ENCODE peak calls at places on chromosomes 3 and 15, in nine cellular contexts. L is upper lobe of left lung, A is thyroid gland, Q is lower leg skin, S is H54, T is K562, U is uterus, J is IMR-90, Y is gastrocnemius medialis. D is an unnamed sample.

GRCh38 chr3:175606650-175607318 is 747.6 kb downstream of the NAALADL2 start:
- DNase-seq in J (peak; percentile 20), U (no peak), T (no peak), L (no peak), Q (no peak), Y (no peak), A (no peak), S (no peak), D (no peak)

GRCh38 chr15:91122296-91122695 is 22.2 kb downstream of the SV2B start:
- DNase-seq in Q (no peak), S (no peak), U (no peak), A (no peak), Y (no peak), T (no peak), J (no peak), L (no peak), D (no peak)

GRCh38 chr3:63961891-63962290 is 49.7 kb upstream of the SCAANT1 start:
- DNase-seq in Q (no peak), S (no peak), Y (no peak), L (no peak), T (peak; percentile 24), U (no peak), J (peak; percentile 68), A (no peak), D (no peak)

GRCh38 chr3:81419196-81419595 is 342.2 kb downstream of the GBE1 start:
- DNase-seq in A (no peak), S (no peak), T (peak; percentile 2), U (no peak), L (no peak), Y (no peak), J (peak; percentile 22), Q (no peak), D (no peak)

GRCh38 chr15:75198560-75199346 is 2.9 kb upstream of the C15orf39 start:
- DNase-seq in Q (no peak), A (peak; percentile 48), U (no peak), T (peak; percentile 64), S (peak; percentile 68), Y (no peak), J (peak; percentile 49), L (no peak), D (no peak)

GRCh38 chr3:13242364-13242737 is 169.1 kb upstream of the IQSEC1 start:
- DNase-seq in Q (no peak), J (no peak), U (no peak), Y (no peak), T (no peak), L (no peak), A (no peak), S (no peak), D (no peak)

GRCh38 chr15:73802336-73803105 is 49.4 kb upstream of the INSYN1 start:
- DNase-seq in S (no peak), U (no peak), Q (no peak), J (no peak), A (peak; percentile 78), Y (peak; percentile 83), T (no peak), L (no peak), D (no peak)

GRCh38 chr15:74988007-74988800 is 7.2 kb upstream of the SCAMP5 start:
- DNase-seq in T (peak; percentile 64), Y (no peak), Q (no peak), L (peak; percentile 43), A (peak; percentile 55), J (peak; percentile 7), S (no peak), U (no peak), D (peak; percentile 31)

GRCh38 chr15:64459382-64459781 is 996 bp upstream of the ZNF609 start:
- DNase-seq in U (no peak), Q (no peak), S (no peak), Y (no peak), A (no peak), J (no peak), L (no peak), T (no peak), D (no peak)

GRCh38 chr15:64461577-64462162 is 1.3 kb downstream of the ZNF609 start:
- DNase-seq in A (peak; percentile 20), U (no peak), J (peak; percentile 27), L (peak; percentile 31), T (peak; percentile 93), Y (no peak), Q (no peak), S (peak; percentile 15), D (peak; percentile 28)

GRCh38 chr15:64462492-64462891 is 2.1 kb downstream of the ZNF609 start:
- DNase-seq in U (no peak), A (no peak), Y (no peak), Q (no peak), T (no peak), S (no peak), J (no peak), L (no peak), D (no peak)

GRCh38 chr15:64460206-64460736 is at the start of gene ZNF609:
- DNase-seq in J (peak; percentile 94), L (peak; percentile 94), U (peak; percentile 94), T (peak; percentile 95), S (peak; percentile 68), Y (peak; percentile 91), A (peak; percentile 96), Q (peak; percentile 91), D (peak; percentile 91)

DNA sequence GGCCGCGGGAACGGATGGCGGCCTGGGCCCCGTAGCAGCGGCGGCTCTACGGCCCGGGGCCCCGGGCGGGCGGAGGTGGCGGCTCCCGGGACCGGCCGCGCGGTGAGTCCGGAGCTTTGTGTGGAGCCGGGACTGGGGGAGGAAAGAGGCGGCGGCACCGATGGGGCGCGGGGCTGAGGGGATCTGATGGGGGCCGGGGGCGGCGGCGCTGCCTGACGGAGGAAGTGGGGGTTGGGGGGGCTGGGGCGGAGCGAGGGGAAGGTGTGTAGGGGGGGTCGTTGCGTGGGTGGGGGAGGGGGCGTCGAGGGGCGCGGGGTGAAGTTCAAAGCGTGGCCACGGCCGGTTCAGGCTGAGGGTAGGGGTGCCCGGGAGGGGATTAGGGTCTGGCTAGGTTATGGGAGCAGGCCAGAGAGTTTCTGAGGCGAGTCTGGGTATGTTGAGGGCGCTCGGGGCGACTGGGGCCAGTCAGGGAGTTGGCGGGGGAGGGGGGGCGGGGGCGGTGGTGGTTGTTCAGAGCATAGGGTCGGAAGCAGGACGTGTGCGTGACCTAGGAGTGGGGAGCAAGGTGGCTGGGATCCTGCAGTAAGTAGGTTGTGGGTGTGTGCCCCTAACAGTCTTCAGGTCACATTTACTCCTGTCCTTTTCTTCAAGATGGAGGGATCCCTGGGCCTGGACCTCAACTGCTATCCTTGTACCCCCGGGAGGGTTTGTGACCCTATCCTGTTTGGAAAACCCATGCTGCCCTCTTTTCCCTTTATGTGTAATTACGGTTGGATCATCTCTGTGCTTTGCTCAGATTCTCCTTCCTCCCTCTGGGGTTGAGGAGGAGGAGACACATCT is 579 bp downstream of the ZNF609 start:
- DNase-seq in L (peak; percentile 29), Y (peak; percentile 21), Q (peak; percentile 48), U (peak; percentile 54), A (peak; percentile 27), S (no peak), J (peak; percentile 81), T (peak; percentile 66), D (peak; percentile 59)
- TF ChIP-seq POLR2A in L (no peak), Y (peak; percentile 25), Q (no peak), U (peak; percentile 58), A (peak; percentile 55), S (no peak), J (no peak), T (no peak), D (peak; percentile 48)

GRCh38 chr3:37967252-37967881 is 23.2 kb upstream of the VILL start:
- DNase-seq in T (peak; percentile 81), J (peak; percentile 65), L (peak; percentile 67), A (peak; percentile 68), S (peak; percentile 62), Q (no peak), U (peak; percentile 65), Y (peak; percentile 35), D (peak; percentile 72)

GRCh38 chr3:37963635-37964034 is 27.0 kb upstream of the VILL start:
- DNase-seq in A (no peak), U (no peak), S (no peak), Q (no peak), T (no peak), L (no peak), Y (no peak), J (no peak), D (no peak)

GRCh38 chr3:37962906-37963486 is 27.6 kb upstream of the VILL start:
- DNase-seq in U (no peak), Y (no peak), J (no peak), T (no peak), S (no peak), L (no peak), A (no peak), Q (no peak), D (no peak)

GRCh38 chr3:37961622-37962455 is 28.7 kb upstream of the VILL start:
- DNase-seq in Q (no peak), S (no peak), J (no peak), Y (no peak), U (no peak), T (no peak), A (no peak), L (no peak), D (no peak)

DNA sequence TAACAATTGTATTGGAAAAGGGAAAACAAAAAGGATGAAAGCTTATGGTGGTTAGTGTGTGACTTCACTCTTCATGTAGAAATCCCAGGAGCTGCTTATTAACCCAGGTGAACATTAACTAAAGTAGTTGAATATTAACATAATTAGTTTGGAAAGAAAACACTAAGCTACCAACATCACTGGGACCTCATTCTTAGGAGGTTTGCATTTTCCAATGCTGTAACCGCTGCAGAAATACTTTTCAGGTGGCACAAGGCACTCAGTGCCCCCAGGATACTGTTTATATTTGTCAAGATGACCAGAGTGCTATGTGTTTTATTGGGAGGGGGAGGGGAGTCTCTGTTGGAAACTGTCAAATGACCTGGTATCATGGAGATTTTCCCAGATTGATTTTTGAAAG is 25.9 kb upstream of the VILL start:
- DNase-seq in S (no peak), Y (no peak), Q (no peak), A (no peak), J (no peak), L (no peak), T (no peak), U (no peak), D (no peak)
- TF ChIP-seq POLR2A in S (no peak), Y (no peak), Q (no peak), A (no peak), J (no peak), L (no peak), T (no peak), U (no peak), D (no peak)

DNA sequence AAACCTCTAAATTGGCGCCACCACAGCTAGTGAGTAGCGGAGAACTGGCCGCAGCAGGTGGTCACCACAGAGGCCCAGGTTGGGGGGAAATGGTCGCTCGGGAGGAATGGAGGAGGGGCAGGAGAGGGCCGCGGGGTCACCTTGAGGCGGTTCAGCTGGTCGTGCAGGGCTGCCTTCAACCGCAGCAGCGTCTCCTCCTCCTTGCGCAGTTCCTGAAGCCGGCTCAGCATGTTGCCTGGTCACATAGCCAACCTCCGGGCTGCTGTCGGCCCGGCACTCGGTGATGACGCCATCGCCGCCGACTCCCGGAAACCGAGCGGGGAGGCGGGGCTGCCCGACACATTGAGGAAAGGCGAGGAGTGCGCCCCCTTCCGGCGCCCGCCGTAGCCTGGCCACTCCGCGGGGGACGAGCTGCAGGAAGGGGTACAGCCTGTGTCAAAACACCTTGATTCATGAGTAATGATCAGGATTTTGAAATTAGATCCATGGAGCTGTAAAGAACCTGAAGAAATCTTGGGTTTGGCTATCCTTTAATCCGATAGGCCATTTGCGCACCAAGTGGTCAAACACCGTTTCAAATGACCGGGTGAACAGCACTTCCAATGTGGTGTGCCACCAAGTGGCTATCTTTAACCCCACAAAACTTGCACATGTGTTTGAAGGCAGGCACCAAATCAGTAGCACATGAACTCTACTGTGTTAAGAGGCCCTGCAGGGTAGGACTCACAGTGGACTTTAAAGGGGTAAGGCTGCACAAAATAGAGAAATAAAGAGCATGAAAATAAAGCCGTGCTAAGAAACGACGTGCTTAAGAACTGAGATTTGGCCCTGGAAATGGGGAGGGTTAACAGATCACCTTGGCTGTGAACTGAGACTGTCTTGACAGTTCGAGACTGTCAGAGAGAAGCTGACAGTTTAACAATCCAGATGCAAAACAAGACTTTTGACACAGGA is at the start of gene SNAPC5:
- DNase-seq in J (peak; percentile 91), S (peak; percentile 61), Y (peak; percentile 95), L (peak; percentile 98), T (peak; percentile 90), Q (peak; percentile 95), A (peak; percentile 98), U (peak; percentile 94), D (peak; percentile 96)
- TF ChIP-seq POLR2A in J (peak; percentile 71), S (peak; percentile 74), Y (peak; percentile 75), L (no peak), T (peak; percentile 87), Q (no peak), A (peak; percentile 77), U (peak; percentile 50), D (peak; percentile 60)

GRCh38 chr3:185825379-185825638 is 467 bp upstream of the IGF2BP2 start:
- DNase-seq in U (no peak), S (no peak), A (no peak), Q (no peak), L (no peak), Y (no peak), J (no peak), T (no peak), D (no peak)

GRCh38 chr3:185824051-185824466 is 783 bp downstream of the IGF2BP2 start:
- DNase-seq in Y (no peak), U (peak; percentile 27), S (peak; percentile 34), T (peak; percentile 36), Q (no peak), L (no peak), A (peak; percentile 19), J (no peak), D (no peak)

GRCh38 chr3:185823280-185824044 is 1.4 kb downstream of the IGF2BP2 start:
- DNase-seq in Q (peak; percentile 20), U (peak; percentile 36), L (peak; percentile 59), S (peak; percentile 34), T (peak; percentile 64), J (peak; percentile 41), A (peak; percentile 54), Y (no peak), D (peak; percentile 35)

GRCh38 chr3:185825639-185826481 is 1.0 kb upstream of the IGF2BP2 start:
- DNase-seq in Y (no peak), U (peak; percentile 26), T (peak; percentile 58), J (peak; percentile 44), L (peak; percentile 59), S (peak; percentile 68), Q (peak; percentile 21), A (peak; percentile 67), D (peak; percentile 28)

DNA sequence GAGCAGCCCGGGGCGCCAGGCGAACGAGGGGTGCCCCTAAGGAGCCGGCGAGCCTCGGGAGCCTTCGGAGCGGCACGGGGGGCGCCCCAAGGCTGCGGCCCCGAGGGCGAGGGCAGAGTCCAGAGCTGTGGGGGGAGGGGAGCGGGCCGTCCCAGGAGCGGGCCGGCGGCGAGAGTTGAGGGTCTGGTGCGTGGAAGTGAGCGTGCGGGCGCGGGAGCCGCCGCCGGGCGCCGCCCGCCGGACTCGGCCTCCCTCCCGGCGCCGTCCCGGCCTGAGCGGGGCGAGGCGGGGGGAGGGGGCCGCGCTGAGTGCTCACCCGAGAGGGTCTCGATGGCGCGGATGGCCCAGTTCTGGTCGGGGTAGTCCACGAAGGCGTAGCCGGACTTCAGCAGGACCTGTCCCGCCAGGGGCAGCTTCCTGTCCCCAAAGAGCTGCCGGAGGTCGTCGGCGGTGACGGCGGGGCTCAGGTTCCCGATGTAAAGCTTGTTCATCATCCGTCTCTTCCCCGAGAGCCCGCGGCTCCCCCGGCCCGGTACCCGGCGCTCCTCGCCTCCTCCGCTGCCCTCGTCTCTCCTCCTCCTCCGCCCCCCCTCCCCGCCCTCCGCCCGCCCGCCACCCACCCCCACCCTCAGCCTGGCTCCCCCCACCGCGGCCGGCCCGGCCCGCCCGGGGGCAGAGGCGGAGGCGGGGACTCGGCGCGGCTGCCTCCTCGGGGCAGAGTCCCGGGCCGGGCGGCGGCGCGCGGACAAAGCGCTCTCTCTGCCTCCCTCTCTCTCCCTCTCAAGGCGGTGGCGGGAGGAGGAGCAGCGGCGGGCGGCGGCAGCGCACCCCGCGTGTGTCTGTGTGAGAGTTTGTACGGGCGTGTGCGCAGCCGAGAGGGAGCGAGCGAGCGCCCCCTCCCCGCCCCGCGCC is at the start of gene IGF2BP2:
- DNase-seq in Y (no peak), J (peak; percentile 80), Q (peak; percentile 45), L (peak; percentile 83), T (peak; percentile 85), S (peak; percentile 80), A (peak; percentile 81), U (peak; percentile 64), D (peak; percentile 64)
- TF ChIP-seq POLR2A in Y (peak; percentile 12), J (peak; percentile 82), Q (no peak), L (no peak), T (peak; percentile 71), S (peak; percentile 92), A (peak; percentile 82), U (peak; percentile 28), D (no peak)